ENCODE peak calls at places on chromosomes 11 and 22, in five cellular contexts. Z, L, C, V and X are unnamed samples.
A peak's percentile ranks its signal among the peaks of the same experiment; 100 is the strongest.

GRCh38 chr11:18794956-18795355 is 3.4 kb upstream of the PTPN5 start:
- DNase-seq in Z (no peak), L (no peak), C (no peak), V (no peak), X (no peak)

GRCh38 chr11:363948-364761 is 5.1 kb upstream of the B4GALNT4 start:
- DNase-seq in Z (peak; percentile 64), L (no peak), C (no peak), V (peak; percentile 69), X (peak; percentile 91)

GRCh38 chr11:121810291-121810690 is 305.7 kb downstream of the BLID start:
- DNase-seq in Z (no peak), L (no peak), C (peak; percentile 82), V (peak; percentile 80), X (no peak)

GRCh38 chr11:45410391-45411215 is 124.5 kb upstream of the SYT13 start:
- DNase-seq in Z (no peak), L (no peak), C (no peak), V (no peak), X (no peak)

GRCh38 chr11:99327527-99327926 is 306.8 kb downstream of the CNTN5 start:
- DNase-seq in Z (no peak), L (no peak), C (peak; percentile 40), V (no peak), X (no peak)

GRCh38 chr11:60280412-60280811 is at the start of gene MS4A4A:
- DNase-seq in Z (no peak), L (no peak), C (no peak), V (no peak), X (no peak)

GRCh38 chr22:46072981-46073682 is 77.2 kb upstream of the PPARA start:
- DNase-seq in Z (no peak), L (no peak), C (no peak), V (peak; percentile 23), X (peak; percentile 38)

GRCh38 chr11:67053896-67054850 is 2.5 kb upstream of the RHOD start:
- DNase-seq in Z (peak; percentile 80), L (peak; percentile 63), C (peak; percentile 93), V (peak; percentile 64), X (peak; percentile 52)

GRCh38 chr11:66322732-66323427 is 6.0 kb upstream of the CD248 start:
- DNase-seq in Z (no peak), L (no peak), C (no peak), V (no peak), X (no peak)